ENCODE peak calls at places on chromosome 4, in six cellular contexts. B is heart left ventricle, Y is uterus, E is HepG2, J is stomach, Q is body of pancreas. A is an unnamed sample.

GRCh38 chr4:35965300-35965699 is 279.0 kb downstream of the ARAP2 start:
- DNase-seq in B (no peak), Q (no peak), J (no peak), Y (no peak), E (no peak), A (no peak)

GRCh38 chr4:86685401-86685800 is 91.3 kb downstream of the PTPN13 start:
- DNase-seq in J (no peak), E (peak; percentile 1), Q (no peak), Y (no peak), B (no peak), A (no peak)

GRCh38 chr4:94660614-94661013 is 97.1 kb upstream of the BMPR1B start:
- DNase-seq in J (no peak), Q (no peak), B (no peak), Y (no peak), E (no peak), A (no peak)

GRCh38 chr4:150315175-150315574 is 236.9 kb downstream of the DCLK2 start:
- DNase-seq in J (no peak), Q (no peak), E (no peak), Y (no peak), B (no peak), A (no peak)

GRCh38 chr4:122992111-122992510 is 69.7 kb upstream of the NUDT6 start:
- DNase-seq in B (no peak), J (no peak), Y (no peak), E (no peak), Q (no peak), A (no peak)

GRCh38 chr4:13452927-13453579 is 31.1 kb downstream of the RAB28 start:
- DNase-seq in J (no peak), Q (no peak), Y (no peak), E (no peak), B (no peak), A (no peak)

GRCh38 chr4:176339936-176340761 is 20.4 kb downstream of the SPCS3 start:
- DNase-seq in B (no peak), Q (no peak), Y (no peak), E (no peak), J (no peak), A (no peak)

GRCh38 chr4:6935961-6936360 is 26.3 kb downstream of the TBC1D14 start:
- DNase-seq in J (no peak), Y (no peak), Q (no peak), E (peak; percentile 56), B (no peak), A (no peak)

GRCh38 chr4:113057891-113058290 is 8.4 kb downstream of the ANK2 start:
- DNase-seq in B (no peak), E (no peak), J (no peak), Y (no peak), Q (no peak), A (no peak)

GRCh38 chr4:155060873-155061272 is 147.6 kb upstream of the NPY2R start:
- DNase-seq in E (no peak), B (no peak), Y (no peak), J (no peak), Q (no peak), A (no peak)

GRCh38 chr4:138275946-138276621 is 33.9 kb upstream of the SLC7A11 start:
- DNase-seq in Y (no peak), B (no peak), E (no peak), Q (no peak), J (no peak), A (no peak)

GRCh38 chr4:188254211-188254610 is 115.0 kb downstream of the TRIML1 start:
- DNase-seq in Q (no peak), B (no peak), Y (no peak), E (no peak), J (no peak), A (no peak)

GRCh38 chr4:4986856-4987255 is 32.4 kb downstream of the CYTL1 start:
- DNase-seq in Q (no peak), J (no peak), Y (no peak), E (no peak), B (no peak), A (no peak)

GRCh38 chr4:88939697-88940096 is 117.3 kb downstream of the FAM13A start:
- DNase-seq in J (no peak), B (no peak), Q (no peak), Y (no peak), E (no peak), A (no peak)

GRCh38 chr4:121226362-121226761 is 62.2 kb upstream of the TNIP3 start:
- DNase-seq in E (no peak), B (no peak), Y (no peak), Q (no peak), J (no peak), A (no peak)

GRCh38 chr4:90030953-90031352 is 96.2 kb upstream of the CCSER1 start:
- DNase-seq in Y (no peak), Q (no peak), J (no peak), B (no peak), E (no peak), A (no peak)

GRCh38 chr4:108370826-108371225 is 202.1 kb upstream of the LEF1 start:
- DNase-seq in Y (no peak), Q (no peak), B (no peak), J (no peak), E (no peak), A (no peak)

GRCh38 chr4:122548886-122549630 is 71.8 kb downstream of the IL21 start:
- DNase-seq in J (no peak), B (no peak), Y (no peak), Q (no peak), E (no peak), A (no peak)

GRCh38 chr4:41575665-41576064 is 37.7 kb downstream of the LIMCH1 start:
- DNase-seq in Q (no peak), Y (no peak), B (no peak), J (no peak), E (no peak), A (no peak)

GRCh38 chr4:66741081-66741480 is 804.2 kb downstream of the CENPC start:
- DNase-seq in E (no peak), Y (no peak), J (no peak), B (no peak), Q (no peak), A (no peak)

GRCh38 chr4:86013623-86014022 is 346.2 kb downstream of the MAPK10 start:
- DNase-seq in Q (no peak), J (no peak), B (no peak), Y (no peak), E (no peak), A (no peak)

GRCh38 chr4:124710253-124710849 is 2.2 kb downstream of the ANKRD50 start:
- DNase-seq in Y (no peak), E (no peak), B (no peak), Q (no peak), J (no peak), A (no peak)

GRCh38 chr4:148415500-148415899 is 26.7 kb downstream of the NR3C2 start:
- DNase-seq in B (no peak), Y (no peak), J (no peak), Q (no peak), E (no peak), A (no peak)

DNA sequence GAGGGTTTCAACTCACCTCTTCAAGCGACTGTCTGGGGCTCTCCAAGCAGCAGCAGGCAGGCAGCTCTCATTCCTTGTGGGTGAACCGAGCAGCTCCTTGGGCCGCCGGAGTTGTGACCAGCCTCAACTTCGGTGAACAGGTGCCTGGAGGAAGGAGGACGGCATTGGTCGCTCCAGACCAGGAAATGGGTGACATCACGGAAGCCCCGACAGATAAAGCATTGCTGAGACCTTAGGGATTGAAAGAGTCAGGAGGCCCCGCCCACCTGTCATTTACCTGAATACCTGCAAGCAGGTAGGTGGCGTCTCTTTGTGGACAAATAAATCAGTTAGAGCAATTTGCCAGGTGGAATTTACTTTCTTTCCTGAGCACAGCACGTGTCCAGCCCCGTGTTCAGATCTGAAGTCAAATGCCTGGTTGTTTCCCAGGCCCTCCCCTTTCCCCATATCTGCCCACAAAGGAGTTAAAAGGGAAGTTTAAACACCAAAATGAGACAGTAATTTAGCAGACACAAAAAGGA is at the start of gene LNX1:
- DNase-seq in B (no peak), E (no peak), Y (no peak), Q (peak; percentile 98), J (peak; percentile 96), A (peak; percentile 95)
- TF ChIP-seq POLR2A in B (no peak), E (no peak), Y (no peak), Q (peak; percentile 99), J (peak; percentile 66), A (peak; percentile 97)

GRCh38 chr4:185204238-185204910 is 574 bp upstream of the CFAP97 start:
- DNase-seq in Y (no peak), J (no peak), Q (no peak), E (no peak), B (no peak), A (no peak)
- TF ChIP-seq CTCF in Y (no peak), J (no peak), Q (no peak), E (no peak), B (no peak), A (no peak)

DNA sequence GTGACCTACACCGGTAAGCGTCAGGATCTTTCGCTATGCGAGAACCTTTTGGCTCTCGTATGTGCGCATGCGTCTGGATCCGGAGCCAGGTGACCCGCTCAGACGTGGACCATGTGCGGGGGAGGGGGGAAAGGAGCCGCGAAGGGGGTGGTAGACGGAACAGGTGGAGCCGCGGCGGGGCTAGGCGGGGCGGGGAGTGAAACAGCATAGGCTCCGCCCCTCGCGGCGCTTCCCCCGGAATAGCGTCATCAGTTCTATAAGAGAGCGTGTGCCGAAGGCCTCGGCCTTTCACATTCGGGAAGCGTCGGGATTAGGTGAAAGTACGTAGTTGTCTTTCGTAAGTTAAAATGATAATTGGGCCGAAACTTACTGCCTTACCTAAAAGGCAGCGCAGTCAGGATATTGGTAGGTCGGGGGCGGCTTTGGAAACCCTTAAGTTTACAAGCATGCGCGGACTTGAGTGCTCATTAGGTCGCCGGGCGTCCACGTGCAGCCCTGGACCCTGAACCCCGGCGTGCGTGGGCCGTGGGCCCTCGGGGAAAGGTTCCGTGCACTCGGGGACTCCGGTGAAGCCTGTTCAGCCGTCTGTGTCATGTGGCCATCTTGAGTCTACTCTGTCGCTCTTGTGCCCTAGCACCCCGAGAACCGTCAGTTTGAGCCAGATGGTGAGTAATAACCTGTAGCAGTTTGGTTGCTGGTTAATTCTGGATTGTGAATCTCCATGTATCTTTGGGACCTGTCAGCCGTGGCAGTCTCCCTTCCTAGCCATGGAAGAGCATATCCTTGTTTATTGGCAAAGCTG is 74.1 kb downstream of the PRSS12 start:
- DNase-seq in J (peak; percentile 99), Y (peak; percentile 93), B (peak; percentile 97), E (peak; percentile 93), Q (peak; percentile 99), A (peak; percentile 98)
- TF ChIP-seq POLR2A in J (peak; percentile 55), Y (peak; percentile 52), B (peak; percentile 88), E (peak; percentile 100), Q (peak; percentile 99), A (peak; percentile 99)

GRCh38 chr4:106864231-106864630 is 171.9 kb downstream of the DKK2 start:
- DNase-seq in Y (no peak), J (no peak), B (no peak), Q (no peak), E (no peak), A (no peak)
- TF ChIP-seq CTCF in Y (no peak), J (no peak), B (no peak), Q (no peak), E (no peak), A (no peak)

GRCh38 chr4:152779513-152780266 is at the start of the genes ARFIP1 and TIGD4:
- DNase-seq in Q (peak; percentile 98), E (peak; percentile 95), B (peak; percentile 99), J (peak; percentile 98), Y (peak; percentile 98), A (peak; percentile 98)
- TF ChIP-seq POLR2A in Q (peak; percentile 81), E (peak; percentile 66), B (peak; percentile 41), J (peak; percentile 48), Y (peak; percentile 37), A (peak; percentile 83)

GRCh38 chr4:186946682-186947294 is 223.1 kb upstream of the FAT1 start:
- DNase-seq in Y (no peak), E (peak; percentile 78), Q (peak; percentile 80), J (peak; percentile 42), B (no peak), A (peak; percentile 80)
- TF ChIP-seq CTCF in Y (peak; percentile 10), E (peak; percentile 93), Q (peak; percentile 71), J (peak; percentile 39), B (no peak), A (peak; percentile 42)

A was measured in transverse colon.